ENCODE peak calls at places on chromosome 4, in six cellular contexts. One of them, this sample, is unnamed.

GRCh38 chr4:168863719-168864632 is 146.1 kb downstream of the CBR4 start:
- DNase-seq in mucosa of descending colon: no peak
- DNase-seq in heart left ventricle: no peak
- DNase-seq in K562: no peak
- DNase-seq in spleen: no peak
- DNase-seq in suprapubic skin: no peak
- DNase-seq in this sample: no peak

GRCh38 chr4:139028191-139028661 is 12.6 kb downstream of the NOCT start:
- DNase-seq in mucosa of descending colon: no peak
- DNase-seq in heart left ventricle: peak; percentile 70
- DNase-seq in K562: no peak
- DNase-seq in spleen: no peak
- DNase-seq in suprapubic skin: no peak
- DNase-seq in this sample: no peak

GRCh38 chr4:17476811-17477210 is 35.1 kb downstream of the QDPR start:
- DNase-seq in mucosa of descending colon: no peak
- DNase-seq in heart left ventricle: no peak
- DNase-seq in K562: no peak
- DNase-seq in spleen: no peak
- DNase-seq in suprapubic skin: no peak
- DNase-seq in this sample: no peak

GRCh38 chr4:161554372-161554990 is 609.3 kb downstream of the FSTL5 start:
- DNase-seq in mucosa of descending colon: no peak
- DNase-seq in heart left ventricle: no peak
- DNase-seq in K562: no peak
- DNase-seq in spleen: no peak
- DNase-seq in suprapubic skin: no peak
- DNase-seq in this sample: no peak

GRCh38 chr4:165345663-165346417 is 18.4 kb downstream of the MSMO1 start:
- DNase-seq in mucosa of descending colon: no peak
- DNase-seq in heart left ventricle: no peak
- DNase-seq in K562: no peak
- DNase-seq in spleen: no peak
- DNase-seq in suprapubic skin: no peak
- DNase-seq in this sample: no peak

GRCh38 chr4:126364290-126364978 is 1049.7 kb downstream of the FAT4 start:
- DNase-seq in mucosa of descending colon: no peak
- DNase-seq in heart left ventricle: no peak
- DNase-seq in K562: no peak
- DNase-seq in spleen: no peak
- DNase-seq in suprapubic skin: no peak
- DNase-seq in this sample: no peak

GRCh38 chr4:146095091-146095690 is 80.3 kb upstream of the LSM6 start:
- DNase-seq in mucosa of descending colon: no peak
- DNase-seq in heart left ventricle: no peak
- DNase-seq in K562: peak; percentile 42
- DNase-seq in spleen: no peak
- DNase-seq in suprapubic skin: no peak
- DNase-seq in this sample: no peak

GRCh38 chr4:125231661-125232060 is 83.1 kb upstream of the FAT4 start:
- DNase-seq in mucosa of descending colon: no peak
- DNase-seq in heart left ventricle: no peak
- DNase-seq in K562: no peak
- DNase-seq in spleen: no peak
- DNase-seq in suprapubic skin: no peak
- DNase-seq in this sample: no peak

GRCh38 chr4:6233943-6234342 is 33.6 kb upstream of the JAKMIP1 start:
- DNase-seq in mucosa of descending colon: no peak
- DNase-seq in heart left ventricle: no peak
- DNase-seq in K562: no peak
- DNase-seq in spleen: no peak
- DNase-seq in suprapubic skin: peak; percentile 22
- DNase-seq in this sample: no peak

GRCh38 chr4:98242538-98242937 is 18.6 kb upstream of the RAP1GDS1 start:
- DNase-seq in mucosa of descending colon: no peak
- DNase-seq in heart left ventricle: no peak
- DNase-seq in K562: no peak
- DNase-seq in spleen: no peak
- DNase-seq in suprapubic skin: no peak
- DNase-seq in this sample: no peak

GRCh38 chr4:121408-122084 is 2.8 kb upstream of the ZNF718 start:
- DNase-seq in mucosa of descending colon: no peak
- DNase-seq in heart left ventricle: no peak
- DNase-seq in K562: no peak
- DNase-seq in spleen: no peak
- DNase-seq in suprapubic skin: no peak
- DNase-seq in this sample: no peak

GRCh38 chr4:124275-125081 is at the start of gene ZNF718:
- DNase-seq in mucosa of descending colon: peak; percentile 95
- DNase-seq in heart left ventricle: peak; percentile 95
- DNase-seq in K562: peak; percentile 90
- DNase-seq in spleen: peak; percentile 96
- DNase-seq in suprapubic skin: peak; percentile 96
- DNase-seq in this sample: peak; percentile 96

GRCh38 chr4:120616-121015 is 3.7 kb upstream of the ZNF718 start:
- DNase-seq in mucosa of descending colon: no peak
- DNase-seq in heart left ventricle: no peak
- DNase-seq in K562: no peak
- DNase-seq in spleen: no peak
- DNase-seq in suprapubic skin: no peak
- DNase-seq in this sample: no peak

GRCh38 chr4:125833-126232 is 1.5 kb downstream of the ZNF718 start:
- DNase-seq in mucosa of descending colon: no peak
- DNase-seq in heart left ventricle: no peak
- DNase-seq in K562: no peak
- DNase-seq in spleen: no peak
- DNase-seq in suprapubic skin: no peak
- DNase-seq in this sample: no peak

GRCh38 chr4:125085-125820 is 952 bp downstream of the ZNF718 start:
- DNase-seq in mucosa of descending colon: peak; percentile 77
- DNase-seq in heart left ventricle: peak; percentile 42
- DNase-seq in K562: peak; percentile 32
- DNase-seq in spleen: peak; percentile 89
- DNase-seq in suprapubic skin: no peak
- DNase-seq in this sample: peak; percentile 81
- H3K4me3 ChIP-seq in mucosa of descending colon: peak overlapping the region; percentile 77
- H3K4me3 ChIP-seq in heart left ventricle: peak overlapping the region; percentile 93
- H3K4me3 ChIP-seq in K562: peak overlapping the region; percentile 58
- H3K4me3 ChIP-seq in spleen: peak overlapping the region; percentile 83
- H3K4me3 ChIP-seq in suprapubic skin: peak overlapping the region; percentile 90
- H3K4me3 ChIP-seq in this sample: peak overlapping the region; percentile 97

DNA sequence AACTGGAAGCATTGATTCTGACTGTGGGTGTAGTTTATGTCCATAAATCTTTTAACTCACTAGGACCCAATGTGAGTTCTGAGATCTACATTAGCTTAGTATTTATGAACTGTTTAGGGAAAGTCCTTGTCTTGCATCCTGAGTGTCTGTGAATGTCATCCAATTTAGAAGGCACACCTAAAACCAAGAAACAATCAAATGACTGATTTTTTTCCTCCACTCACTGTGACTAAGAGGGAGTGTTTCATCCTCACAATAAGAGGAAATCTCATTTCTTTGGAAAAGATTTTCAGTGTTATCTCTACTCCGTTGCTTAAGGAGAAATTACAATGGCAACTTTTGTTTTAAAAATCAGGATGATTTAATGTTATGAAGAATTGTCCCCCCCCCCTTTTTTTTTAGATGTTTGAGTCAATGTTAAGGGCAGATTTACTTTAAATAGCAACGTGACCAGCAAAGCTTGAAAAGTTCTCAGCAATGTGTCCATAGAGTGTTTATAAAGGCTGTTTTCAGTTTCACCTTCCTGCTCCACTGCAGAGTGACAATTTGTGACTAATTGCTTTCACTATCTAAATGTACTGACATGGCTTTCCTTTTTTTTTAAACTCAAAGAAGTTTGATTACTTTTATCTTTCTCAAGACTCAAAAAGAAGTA is 173.0 kb downstream of the SPCS3 start:
- DNase-seq in mucosa of descending colon: no peak
- DNase-seq in heart left ventricle: no peak
- DNase-seq in K562: no peak
- DNase-seq in spleen: no peak
- DNase-seq in suprapubic skin: no peak
- DNase-seq in this sample: no peak
- H3K4me3 ChIP-seq in mucosa of descending colon: no peak overlapping the region
- H3K4me3 ChIP-seq in heart left ventricle: no peak overlapping the region
- H3K4me3 ChIP-seq in K562: no peak overlapping the region
- H3K4me3 ChIP-seq in spleen: no peak overlapping the region
- H3K4me3 ChIP-seq in suprapubic skin: no peak overlapping the region
- H3K4me3 ChIP-seq in this sample: no peak overlapping the region

GRCh38 chr4:41209901-41210300 is 4.4 kb downstream of the APBB2 start:
- DNase-seq in mucosa of descending colon: no peak
- DNase-seq in heart left ventricle: no peak
- DNase-seq in K562: no peak
- DNase-seq in spleen: no peak
- DNase-seq in suprapubic skin: no peak
- DNase-seq in this sample: no peak

GRCh38 chr4:41213563-41214157 is 682 bp downstream of the APBB2 start:
- DNase-seq in mucosa of descending colon: peak; percentile 56
- DNase-seq in heart left ventricle: peak; percentile 32
- DNase-seq in K562: no peak
- DNase-seq in spleen: peak; percentile 75
- DNase-seq in suprapubic skin: peak; percentile 73
- DNase-seq in this sample: peak; percentile 82

GRCh38 chr4:41215155-41215554 is 813 bp upstream of the APBB2 start:
- DNase-seq in mucosa of descending colon: no peak
- DNase-seq in heart left ventricle: no peak
- DNase-seq in K562: no peak
- DNase-seq in spleen: no peak
- DNase-seq in suprapubic skin: no peak
- DNase-seq in this sample: no peak

GRCh38 chr4:41214158-41215146 is at the start of gene APBB2:
- DNase-seq in mucosa of descending colon: peak; percentile 94
- DNase-seq in heart left ventricle: peak; percentile 95
- DNase-seq in K562: peak; percentile 86
- DNase-seq in spleen: peak; percentile 87
- DNase-seq in suprapubic skin: peak; percentile 96
- DNase-seq in this sample: peak; percentile 98

DNA sequence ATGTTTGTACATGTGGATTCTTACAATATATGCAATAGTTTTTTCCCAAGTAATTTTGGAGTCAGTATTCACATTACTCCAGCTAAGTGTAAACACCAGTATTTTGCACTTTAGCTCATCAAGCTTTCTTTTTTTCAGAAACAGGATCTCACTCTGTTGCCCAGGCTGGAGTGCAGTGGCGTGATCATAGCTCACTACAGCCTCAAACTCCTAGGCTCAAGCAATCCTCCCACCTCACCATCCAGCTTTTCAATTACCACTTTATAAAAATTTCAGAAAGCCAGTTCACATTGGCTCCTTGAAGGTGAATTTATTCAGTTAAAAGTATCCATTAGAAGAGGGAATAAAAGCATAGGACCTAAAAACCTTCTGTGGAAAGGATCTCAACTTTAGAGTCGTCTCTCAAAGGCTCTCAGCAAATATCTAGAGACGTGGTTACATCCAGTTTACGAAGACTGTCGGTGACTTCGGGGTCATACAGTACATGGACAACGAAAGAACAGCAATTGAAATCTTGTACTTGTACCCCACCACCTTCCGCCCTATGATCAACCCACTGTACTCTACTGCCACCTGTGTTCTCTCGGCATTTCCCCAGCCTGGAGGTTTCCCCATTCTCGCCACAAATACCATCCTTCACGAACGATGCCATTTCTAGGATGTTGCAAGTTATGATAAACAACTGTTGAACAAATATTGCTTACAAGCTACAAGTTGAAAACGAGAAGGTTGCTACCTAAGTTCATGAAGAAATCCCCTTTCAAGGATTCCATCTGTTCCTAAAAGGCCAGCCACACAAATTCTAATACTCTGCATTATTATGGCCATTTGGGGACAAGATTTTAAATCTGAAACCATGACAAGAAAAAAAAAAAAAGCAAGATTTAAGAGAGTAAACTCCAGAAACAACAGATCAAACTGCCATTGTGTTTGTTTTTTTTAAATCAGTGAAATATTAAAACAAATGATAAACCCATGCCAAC is 1.8 kb downstream of the APBB2 start:
- DNase-seq in mucosa of descending colon: no peak
- DNase-seq in heart left ventricle: peak; percentile 50
- DNase-seq in K562: no peak
- DNase-seq in spleen: no peak
- DNase-seq in suprapubic skin: no peak
- DNase-seq in this sample: no peak
- H3K4me3 ChIP-seq in mucosa of descending colon: no peak overlapping the region
- H3K4me3 ChIP-seq in heart left ventricle: peak overlapping the region; percentile 81
- H3K4me3 ChIP-seq in K562: no peak overlapping the region
- H3K4me3 ChIP-seq in spleen: peak overlapping the region; percentile 77
- H3K4me3 ChIP-seq in suprapubic skin: peak overlapping the region; percentile 97
- H3K4me3 ChIP-seq in this sample: peak overlapping the region; percentile 90

GRCh38 chr4:182716207-182716606 is 201.0 kb downstream of the DCTD start:
- DNase-seq in mucosa of descending colon: no peak
- DNase-seq in heart left ventricle: no peak
- DNase-seq in K562: no peak
- DNase-seq in spleen: no peak
- DNase-seq in suprapubic skin: no peak
- DNase-seq in this sample: no peak
- H3K4me3 ChIP-seq in mucosa of descending colon: no peak overlapping the region
- H3K4me3 ChIP-seq in heart left ventricle: no peak overlapping the region
- H3K4me3 ChIP-seq in K562: no peak overlapping the region
- H3K4me3 ChIP-seq in spleen: no peak overlapping the region
- H3K4me3 ChIP-seq in suprapubic skin: no peak overlapping the region
- H3K4me3 ChIP-seq in this sample: no peak overlapping the region